ENCODE peak calls at places on chromosomes 1 and 21, in four cellular contexts. C, B, K and I are unnamed samples.

GRCh38 chr1:167442142-167442848 is 76.0 kb downstream of the CD247 start:
- DNase-seq in B (peak), C (peak), K (peak), I (no peak)

GRCh38 chr1:110011527-110012041 is 22.8 kb upstream of the STRIP1 start:
- DNase-seq in K (peak), B (peak), C (no peak), I (peak)

GRCh38 chr1:166166701-166167394 is at the start of gene FAM78B:
- DNase-seq in K (peak), C (peak), B (peak), I (peak)

GRCh38 chr1:209354111-209354839 is 229.2 kb upstream of the CAMK1G start:
- DNase-seq in C (peak), K (peak), B (peak), I (no peak)

GRCh38 chr21:42632771-42633690 is 20.4 kb upstream of the PDE9A start:
- DNase-seq in C (no peak), K (no peak), B (no peak), I (no peak)

GRCh38 chr1:92408825-92409224 is 77.9 kb downstream of the GFI1 start:
- DNase-seq in B (no peak), K (no peak), C (no peak), I (no peak)

GRCh38 chr1:151512326-151512725 is 1.1 kb downstream of the CGN start:
- DNase-seq in K (no peak), C (no peak), B (no peak), I (no peak)

GRCh38 chr1:40316595-40317393 is at the start of gene COL9A2:
- DNase-seq in C (peak), B (peak), K (no peak), I (no peak)

GRCh38 chr21:42381347-42381984 is 14.4 kb downstream of the TMPRSS3 start:
- DNase-seq in C (peak), B (peak), K (peak), I (no peak)

GRCh38 chr1:36436820-36437219 is 13.4 kb downstream of the OSCP1 start:
- DNase-seq in B (peak), K (no peak), C (no peak), I (no peak)

GRCh38 chr21:23021481-23021880 is 2023.3 kb downstream of the NCAM2 start:
- DNase-seq in B (no peak), C (no peak), K (no peak), I (no peak)

GRCh38 chr1:216388558-216388957 is 34.7 kb downstream of the USH2A start:
- DNase-seq in K (no peak), B (no peak), C (no peak), I (no peak)

GRCh38 chr1:94866178-94866822 is 46.1 kb downstream of the SLC44A3 start:
- DNase-seq in K (no peak), B (no peak), C (no peak), I (no peak)

GRCh38 chr1:85047144-85047471 is 1.2 kb downstream of the MCOLN3 start:
- DNase-seq in B (no peak), K (no peak), C (no peak), I (no peak)

GRCh38 chr1:85047472-85048295 is 616 bp downstream of the MCOLN3 start:
- DNase-seq in C (peak), K (no peak), B (no peak), I (no peak)

GRCh38 chr1:85049735-85050166 is 1.5 kb upstream of the MCOLN3 start:
- DNase-seq in C (peak), K (no peak), B (no peak), I (no peak)

GRCh38 chr1:85048296-85049064 is at the start of gene MCOLN3:
- DNase-seq in K (peak), C (peak), B (no peak), I (no peak)
- TF ChIP-seq CREM in K (no peak), C (peak), B (no peak), I (no peak)

DNA sequence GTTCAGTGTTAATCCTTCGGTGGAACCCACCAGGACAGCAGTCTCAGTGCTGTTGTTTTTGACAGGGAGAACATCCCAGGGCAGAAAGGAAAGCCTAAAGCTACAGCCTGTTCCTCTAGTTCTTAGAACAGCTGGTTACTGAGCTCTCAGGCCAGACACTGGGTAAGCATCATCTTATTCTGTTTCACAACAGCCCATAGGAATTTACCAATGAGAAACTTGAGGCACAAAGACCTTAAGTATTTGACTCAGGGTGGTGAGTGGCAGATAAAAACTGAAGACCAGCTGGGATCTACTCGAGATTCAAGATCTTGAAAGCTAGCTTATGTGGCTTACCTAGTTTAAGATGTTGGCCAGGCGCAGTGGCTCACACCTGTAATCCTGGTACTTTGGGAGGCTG is 9.4 kb upstream of the NEK2 start:
- DNase-seq in C (no peak), K (no peak), B (no peak), I (no peak)
- TF ChIP-seq CTCF in C (no peak), K (no peak), B (no peak), I (no peak)

GRCh38 chr21:46624050-46624449 is 11.4 kb upstream of the PRMT2 start:
- DNase-seq in C (no peak), B (no peak), K (no peak), I (no peak)

GRCh38 chr21:46628868-46629267 is 6.6 kb upstream of the PRMT2 start:
- DNase-seq in K (no peak), C (no peak), B (no peak), I (no peak)

GRCh38 chr21:46625759-46626158 is 9.7 kb upstream of the PRMT2 start:
- DNase-seq in C (no peak), K (no peak), B (no peak), I (no peak)

GRCh38 chr21:46626536-46627302 is 8.8 kb upstream of the PRMT2 start:
- DNase-seq in C (no peak), K (no peak), B (peak), I (no peak)

GRCh38 chr21:46627726-46628125 is 7.7 kb upstream of the PRMT2 start:
- DNase-seq in B (no peak), C (no peak), K (no peak), I (no peak)
- TF ChIP-seq ATF3 in B (no peak), C (no peak), K (no peak), I (no peak)

DNA sequence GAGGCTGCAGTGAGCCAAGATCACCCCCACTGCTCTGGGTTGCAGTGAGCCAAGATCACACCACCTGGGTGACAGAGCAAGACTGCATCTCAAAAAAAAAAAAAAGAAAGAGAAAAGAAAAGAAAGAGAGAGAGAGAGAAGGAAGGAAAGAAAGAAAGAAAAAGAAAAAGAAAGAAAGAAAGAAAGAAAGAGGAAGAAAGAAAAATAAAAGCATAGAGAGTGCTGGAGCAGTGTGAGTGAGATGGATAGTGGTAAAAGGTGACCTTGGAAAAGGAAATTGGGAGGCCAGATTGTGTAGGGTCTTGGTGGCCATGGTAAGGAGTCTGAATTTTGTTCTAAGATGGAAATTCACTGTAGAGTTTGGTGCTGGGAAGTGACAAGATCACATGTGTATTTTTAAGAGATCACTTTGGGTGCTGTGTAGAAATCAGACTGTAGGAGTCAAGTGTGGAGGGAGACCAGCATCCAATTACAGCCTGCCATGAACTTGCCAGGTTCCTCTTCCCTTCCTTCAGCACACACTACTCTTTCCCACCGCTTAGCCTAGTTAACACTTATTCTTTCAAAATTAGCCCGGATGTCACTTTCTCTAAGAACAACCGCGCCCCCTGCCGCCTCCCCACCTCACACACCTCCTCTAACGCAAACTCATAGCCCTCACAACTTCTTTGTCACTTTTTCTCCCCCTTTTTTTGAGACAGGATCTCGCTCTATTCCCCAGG is 17.9 kb downstream of the MTX1 start:
- DNase-seq in C (peak), K (peak), B (peak), I (no peak)
- TF ChIP-seq CREM in C (no peak), K (peak), B (no peak), I (no peak)

DNA sequence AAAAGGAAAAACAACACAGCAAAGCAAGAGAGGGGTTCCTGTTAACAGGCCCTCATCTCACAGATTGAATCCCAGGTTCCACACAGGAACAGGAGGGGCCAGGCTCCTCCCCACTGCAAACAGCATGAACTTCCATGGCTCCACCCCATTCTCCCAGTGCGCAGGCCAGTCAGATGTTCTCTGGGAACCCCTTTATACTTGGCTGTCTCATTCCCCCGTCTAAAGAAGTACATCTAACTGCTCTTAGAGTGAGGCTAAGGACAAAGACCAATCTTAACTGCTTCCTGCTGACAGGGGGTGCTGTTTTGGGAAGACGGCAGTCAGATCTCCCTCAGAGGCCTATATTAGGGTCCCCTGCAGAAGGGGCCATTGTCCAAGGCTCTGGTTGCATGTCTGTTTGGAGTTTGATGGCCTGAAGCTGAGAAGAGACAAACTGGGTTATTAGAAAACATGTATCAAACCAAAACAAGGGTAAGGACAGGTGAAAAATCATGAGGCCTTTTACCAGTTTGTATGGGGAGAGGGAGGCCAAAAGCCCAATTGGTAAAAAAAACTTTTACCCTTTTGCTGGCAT is 10.5 kb upstream of the NASP start:
- DNase-seq in B (no peak), K (peak), C (peak), I (no peak)
- TF ChIP-seq CTCF in B (no peak), K (no peak), C (no peak), I (peak)

GRCh38 chr1:221431968-221432367 is 309.9 kb downstream of the DUSP10 start:
- DNase-seq in C (no peak), K (no peak), B (no peak), I (no peak)

GRCh38 chr1:221429262-221429661 is 312.6 kb downstream of the DUSP10 start:
- DNase-seq in K (no peak), B (no peak), C (no peak), I (no peak)

GRCh38 chr1:221430133-221430960 is 311.5 kb downstream of the DUSP10 start:
- DNase-seq in B (no peak), C (no peak), K (no peak), I (no peak)

GRCh38 chr1:221435510-221435909 is 306.4 kb downstream of the DUSP10 start:
- DNase-seq in B (peak), C (no peak), K (peak), I (no peak)

DNA sequence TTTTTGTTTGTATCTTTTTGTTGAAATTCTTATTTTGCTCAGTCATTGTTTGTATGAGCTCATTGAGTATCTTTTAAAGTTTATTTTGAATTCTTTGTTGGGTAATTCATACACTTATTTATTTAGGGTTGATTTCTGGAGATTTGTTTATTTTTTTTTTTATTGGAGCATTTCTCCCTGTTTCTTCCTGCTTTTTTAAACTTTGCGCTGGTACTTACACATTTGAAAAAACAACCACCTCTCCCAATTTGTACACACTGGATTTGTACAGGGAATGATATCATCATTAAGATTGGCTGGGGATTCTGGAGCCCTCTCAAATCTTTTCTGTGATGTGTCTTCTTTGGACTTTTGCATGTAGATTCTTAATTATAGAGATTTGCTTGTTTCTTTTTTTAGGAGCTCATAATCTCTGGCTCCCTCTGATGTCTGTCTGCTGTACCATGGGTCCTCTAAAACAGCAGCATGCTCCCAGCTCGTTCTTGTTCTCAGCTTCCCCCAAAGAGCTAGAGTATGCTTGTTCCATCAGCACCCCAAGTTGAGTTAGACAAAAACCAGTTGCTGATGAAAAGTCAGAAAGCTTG is 310.7 kb downstream of the DUSP10 start:
- DNase-seq in B (no peak), K (no peak), C (no peak), I (no peak)
- TF ChIP-seq ATF3 in B (no peak), K (no peak), C (no peak), I (no peak)

DNA sequence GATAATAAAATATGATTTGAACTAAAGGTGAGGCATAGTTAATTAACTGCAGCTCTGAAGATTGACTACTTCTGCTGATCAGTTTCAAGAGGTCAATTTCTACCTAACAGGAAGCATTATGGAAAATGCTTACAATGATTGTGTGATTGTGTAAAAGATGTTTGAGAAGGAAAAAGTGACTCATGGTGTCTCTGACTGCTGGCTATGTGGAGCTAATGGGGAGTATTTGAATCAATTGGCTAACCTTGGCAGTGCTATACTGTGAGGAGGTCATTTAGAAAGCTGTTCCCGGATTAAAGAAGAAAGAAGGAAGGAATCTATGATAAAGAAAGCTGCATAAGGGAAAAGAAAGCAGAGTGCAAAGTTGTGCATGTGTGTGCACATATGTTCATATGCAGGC is 376.5 kb downstream of the ADGRL2 start:
- DNase-seq in B (no peak), C (no peak), K (no peak), I (no peak)
- TF ChIP-seq CREM in B (no peak), C (no peak), K (no peak), I (no peak)